ENCODE peak calls at places on chromosomes 6 and 20, in nine cellular contexts. One of them, this sample, is unnamed.

GRCh38 chr6:26351544-26351953 is 13.4 kb upstream of the BTN3A2 start:
- ATAC-seq in stimulated activated effector memory CD8-positive, alpha-beta T cell treated with anti-CD3 and anti-CD28 coated beads, Interleukin-12 subunit alpha, Interleukin-12 subunit beta, amount 100 ng/mL, for 72 hours: no peak
- ATAC-seq in DND-41: no peak
- ATAC-seq in A549: peak
- ATAC-seq in heart left ventricle: no peak
- ATAC-seq in left lung: peak
- ATAC-seq in pancreas: no peak
- ATAC-seq in activated T-cell treated with anti-CD3 and anti-CD28 coated beads, Interleukin-2, amount 50 U/mL, for 4 hours: no peak
- ATAC-seq in activated naive CD8-positive, alpha-beta T cell treated with anti-CD3 and anti-CD28 coated beads, Interleukin-2, amount 10 ng/mL, durations not matched to agents 7 days and 5 days: no peak
- ATAC-seq in this sample: peak

GRCh38 chr6:163318071-163318786 is 96.3 kb upstream of the QKI start:
- ATAC-seq in left lung: no peak
- ATAC-seq in activated T-cell treated with anti-CD3 and anti-CD28 coated beads, Interleukin-2, amount 50 U/mL, for 4 hours: no peak
- ATAC-seq in heart left ventricle: peak
- ATAC-seq in A549: no peak
- ATAC-seq in stimulated activated effector memory CD8-positive, alpha-beta T cell treated with anti-CD3 and anti-CD28 coated beads, Interleukin-12 subunit alpha, Interleukin-12 subunit beta, amount 100 ng/mL, for 72 hours: no peak
- ATAC-seq in activated naive CD8-positive, alpha-beta T cell treated with anti-CD3 and anti-CD28 coated beads, Interleukin-2, amount 10 ng/mL, durations not matched to agents 7 days and 5 days: no peak
- ATAC-seq in DND-41: no peak
- ATAC-seq in pancreas: no peak
- ATAC-seq in this sample: no peak

GRCh38 chr6:37623666-37624065 is 74.0 kb downstream of the MDGA1 start:
- ATAC-seq in activated naive CD8-positive, alpha-beta T cell treated with anti-CD3 and anti-CD28 coated beads, Interleukin-2, amount 10 ng/mL, durations not matched to agents 7 days and 5 days: no peak
- ATAC-seq in stimulated activated effector memory CD8-positive, alpha-beta T cell treated with anti-CD3 and anti-CD28 coated beads, Interleukin-12 subunit alpha, Interleukin-12 subunit beta, amount 100 ng/mL, for 72 hours: no peak
- ATAC-seq in heart left ventricle: no peak
- ATAC-seq in activated T-cell treated with anti-CD3 and anti-CD28 coated beads, Interleukin-2, amount 50 U/mL, for 4 hours: no peak
- ATAC-seq in DND-41: no peak
- ATAC-seq in A549: peak
- ATAC-seq in left lung: no peak
- ATAC-seq in pancreas: no peak
- ATAC-seq in this sample: no peak

GRCh38 chr6:90947184-90948064 is 360.6 kb upstream of the MAP3K7 start:
- ATAC-seq in activated T-cell treated with anti-CD3 and anti-CD28 coated beads, Interleukin-2, amount 50 U/mL, for 4 hours: peak
- ATAC-seq in A549: no peak
- ATAC-seq in pancreas: no peak
- ATAC-seq in heart left ventricle: no peak
- ATAC-seq in stimulated activated effector memory CD8-positive, alpha-beta T cell treated with anti-CD3 and anti-CD28 coated beads, Interleukin-12 subunit alpha, Interleukin-12 subunit beta, amount 100 ng/mL, for 72 hours: peak
- ATAC-seq in DND-41: no peak
- ATAC-seq in activated naive CD8-positive, alpha-beta T cell treated with anti-CD3 and anti-CD28 coated beads, Interleukin-2, amount 10 ng/mL, durations not matched to agents 7 days and 5 days: no peak
- ATAC-seq in left lung: no peak
- ATAC-seq in this sample: no peak

GRCh38 chr20:48962976-48963730 is 41.6 kb downstream of the ARFGEF2 start:
- ATAC-seq in heart left ventricle: no peak
- ATAC-seq in left lung: peak
- ATAC-seq in activated T-cell treated with anti-CD3 and anti-CD28 coated beads, Interleukin-2, amount 50 U/mL, for 4 hours: no peak
- ATAC-seq in A549: no peak
- ATAC-seq in activated naive CD8-positive, alpha-beta T cell treated with anti-CD3 and anti-CD28 coated beads, Interleukin-2, amount 10 ng/mL, durations not matched to agents 7 days and 5 days: no peak
- ATAC-seq in pancreas: no peak
- ATAC-seq in DND-41: no peak
- ATAC-seq in stimulated activated effector memory CD8-positive, alpha-beta T cell treated with anti-CD3 and anti-CD28 coated beads, Interleukin-12 subunit alpha, Interleukin-12 subunit beta, amount 100 ng/mL, for 72 hours: no peak
- ATAC-seq in this sample: no peak

GRCh38 chr6:90284745-90285481 is 11.7 kb downstream of the BACH2 start:
- ATAC-seq in DND-41: no peak
- ATAC-seq in activated naive CD8-positive, alpha-beta T cell treated with anti-CD3 and anti-CD28 coated beads, Interleukin-2, amount 10 ng/mL, durations not matched to agents 7 days and 5 days: peak
- ATAC-seq in left lung: peak
- ATAC-seq in A549: no peak
- ATAC-seq in stimulated activated effector memory CD8-positive, alpha-beta T cell treated with anti-CD3 and anti-CD28 coated beads, Interleukin-12 subunit alpha, Interleukin-12 subunit beta, amount 100 ng/mL, for 72 hours: peak
- ATAC-seq in heart left ventricle: peak
- ATAC-seq in pancreas: peak
- ATAC-seq in activated T-cell treated with anti-CD3 and anti-CD28 coated beads, Interleukin-2, amount 50 U/mL, for 4 hours: peak
- ATAC-seq in this sample: peak

GRCh38 chr6:69007781-69008180 is 372.7 kb downstream of the ADGRB3 start:
- ATAC-seq in stimulated activated effector memory CD8-positive, alpha-beta T cell treated with anti-CD3 and anti-CD28 coated beads, Interleukin-12 subunit alpha, Interleukin-12 subunit beta, amount 100 ng/mL, for 72 hours: no peak
- ATAC-seq in heart left ventricle: no peak
- ATAC-seq in activated T-cell treated with anti-CD3 and anti-CD28 coated beads, Interleukin-2, amount 50 U/mL, for 4 hours: no peak
- ATAC-seq in left lung: no peak
- ATAC-seq in A549: no peak
- ATAC-seq in activated naive CD8-positive, alpha-beta T cell treated with anti-CD3 and anti-CD28 coated beads, Interleukin-2, amount 10 ng/mL, durations not matched to agents 7 days and 5 days: no peak
- ATAC-seq in pancreas: no peak
- ATAC-seq in DND-41: no peak
- ATAC-seq in this sample: no peak

GRCh38 chr6:36862164-36862847 is 12.3 kb downstream of the PPIL1 start:
- ATAC-seq in pancreas: no peak
- ATAC-seq in heart left ventricle: no peak
- ATAC-seq in DND-41: no peak
- ATAC-seq in stimulated activated effector memory CD8-positive, alpha-beta T cell treated with anti-CD3 and anti-CD28 coated beads, Interleukin-12 subunit alpha, Interleukin-12 subunit beta, amount 100 ng/mL, for 72 hours: peak
- ATAC-seq in A549: no peak
- ATAC-seq in activated naive CD8-positive, alpha-beta T cell treated with anti-CD3 and anti-CD28 coated beads, Interleukin-2, amount 10 ng/mL, durations not matched to agents 7 days and 5 days: no peak
- ATAC-seq in activated T-cell treated with anti-CD3 and anti-CD28 coated beads, Interleukin-2, amount 50 U/mL, for 4 hours: no peak
- ATAC-seq in left lung: no peak
- ATAC-seq in this sample: no peak

GRCh38 chr20:63035284-63036185 is 28.8 kb upstream of the BHLHE23 start:
- ATAC-seq in activated naive CD8-positive, alpha-beta T cell treated with anti-CD3 and anti-CD28 coated beads, Interleukin-2, amount 10 ng/mL, durations not matched to agents 7 days and 5 days: no peak
- ATAC-seq in pancreas: no peak
- ATAC-seq in heart left ventricle: no peak
- ATAC-seq in A549: no peak
- ATAC-seq in stimulated activated effector memory CD8-positive, alpha-beta T cell treated with anti-CD3 and anti-CD28 coated beads, Interleukin-12 subunit alpha, Interleukin-12 subunit beta, amount 100 ng/mL, for 72 hours: peak
- ATAC-seq in left lung: no peak
- ATAC-seq in DND-41: peak
- ATAC-seq in activated T-cell treated with anti-CD3 and anti-CD28 coated beads, Interleukin-2, amount 50 U/mL, for 4 hours: no peak
- ATAC-seq in this sample: no peak

GRCh38 chr6:134162932-134163331 is 110.5 kb upstream of the SLC2A12 start:
- ATAC-seq in A549: no peak
- ATAC-seq in activated T-cell treated with anti-CD3 and anti-CD28 coated beads, Interleukin-2, amount 50 U/mL, for 4 hours: no peak
- ATAC-seq in stimulated activated effector memory CD8-positive, alpha-beta T cell treated with anti-CD3 and anti-CD28 coated beads, Interleukin-12 subunit alpha, Interleukin-12 subunit beta, amount 100 ng/mL, for 72 hours: no peak
- ATAC-seq in heart left ventricle: no peak
- ATAC-seq in DND-41: no peak
- ATAC-seq in left lung: no peak
- ATAC-seq in activated naive CD8-positive, alpha-beta T cell treated with anti-CD3 and anti-CD28 coated beads, Interleukin-2, amount 10 ng/mL, durations not matched to agents 7 days and 5 days: no peak
- ATAC-seq in pancreas: peak
- ATAC-seq in this sample: no peak

GRCh38 chr6:55866110-55866509 is 9.3 kb downstream of the BMP5 start:
- ATAC-seq in left lung: peak
- ATAC-seq in activated naive CD8-positive, alpha-beta T cell treated with anti-CD3 and anti-CD28 coated beads, Interleukin-2, amount 10 ng/mL, durations not matched to agents 7 days and 5 days: no peak
- ATAC-seq in heart left ventricle: no peak
- ATAC-seq in DND-41: no peak
- ATAC-seq in activated T-cell treated with anti-CD3 and anti-CD28 coated beads, Interleukin-2, amount 50 U/mL, for 4 hours: no peak
- ATAC-seq in pancreas: no peak
- ATAC-seq in A549: no peak
- ATAC-seq in stimulated activated effector memory CD8-positive, alpha-beta T cell treated with anti-CD3 and anti-CD28 coated beads, Interleukin-12 subunit alpha, Interleukin-12 subunit beta, amount 100 ng/mL, for 72 hours: no peak
- ATAC-seq in this sample: no peak

GRCh38 chr6:109062216-109062615 is 32.4 kb downstream of the SESN1 start:
- ATAC-seq in activated naive CD8-positive, alpha-beta T cell treated with anti-CD3 and anti-CD28 coated beads, Interleukin-2, amount 10 ng/mL, durations not matched to agents 7 days and 5 days: no peak
- ATAC-seq in DND-41: no peak
- ATAC-seq in activated T-cell treated with anti-CD3 and anti-CD28 coated beads, Interleukin-2, amount 50 U/mL, for 4 hours: no peak
- ATAC-seq in pancreas: no peak
- ATAC-seq in left lung: no peak
- ATAC-seq in A549: no peak
- ATAC-seq in heart left ventricle: no peak
- ATAC-seq in stimulated activated effector memory CD8-positive, alpha-beta T cell treated with anti-CD3 and anti-CD28 coated beads, Interleukin-12 subunit alpha, Interleukin-12 subunit beta, amount 100 ng/mL, for 72 hours: no peak
- ATAC-seq in this sample: no peak

GRCh38 chr6:69164564-69165252 is 529.6 kb downstream of the ADGRB3 start:
- ATAC-seq in activated naive CD8-positive, alpha-beta T cell treated with anti-CD3 and anti-CD28 coated beads, Interleukin-2, amount 10 ng/mL, durations not matched to agents 7 days and 5 days: no peak
- ATAC-seq in pancreas: no peak
- ATAC-seq in heart left ventricle: peak
- ATAC-seq in stimulated activated effector memory CD8-positive, alpha-beta T cell treated with anti-CD3 and anti-CD28 coated beads, Interleukin-12 subunit alpha, Interleukin-12 subunit beta, amount 100 ng/mL, for 72 hours: no peak
- ATAC-seq in A549: no peak
- ATAC-seq in activated T-cell treated with anti-CD3 and anti-CD28 coated beads, Interleukin-2, amount 50 U/mL, for 4 hours: no peak
- ATAC-seq in left lung: no peak
- ATAC-seq in DND-41: no peak
- ATAC-seq in this sample: peak

GRCh38 chr20:33693741-33694645 is 7.8 kb upstream of the E2F1 start:
- ATAC-seq in DND-41: no peak
- ATAC-seq in pancreas: no peak
- ATAC-seq in heart left ventricle: peak
- ATAC-seq in activated T-cell treated with anti-CD3 and anti-CD28 coated beads, Interleukin-2, amount 50 U/mL, for 4 hours: no peak
- ATAC-seq in stimulated activated effector memory CD8-positive, alpha-beta T cell treated with anti-CD3 and anti-CD28 coated beads, Interleukin-12 subunit alpha, Interleukin-12 subunit beta, amount 100 ng/mL, for 72 hours: no peak
- ATAC-seq in left lung: peak
- ATAC-seq in activated naive CD8-positive, alpha-beta T cell treated with anti-CD3 and anti-CD28 coated beads, Interleukin-2, amount 10 ng/mL, durations not matched to agents 7 days and 5 days: no peak
- ATAC-seq in A549: peak
- ATAC-seq in this sample: no peak

GRCh38 chr6:35500782-35501181 is 3.9 kb upstream of the TEAD3 start:
- ATAC-seq in pancreas: no peak
- ATAC-seq in stimulated activated effector memory CD8-positive, alpha-beta T cell treated with anti-CD3 and anti-CD28 coated beads, Interleukin-12 subunit alpha, Interleukin-12 subunit beta, amount 100 ng/mL, for 72 hours: no peak
- ATAC-seq in left lung: no peak
- ATAC-seq in activated T-cell treated with anti-CD3 and anti-CD28 coated beads, Interleukin-2, amount 50 U/mL, for 4 hours: no peak
- ATAC-seq in A549: no peak
- ATAC-seq in heart left ventricle: peak
- ATAC-seq in DND-41: no peak
- ATAC-seq in activated naive CD8-positive, alpha-beta T cell treated with anti-CD3 and anti-CD28 coated beads, Interleukin-2, amount 10 ng/mL, durations not matched to agents 7 days and 5 days: no peak
- ATAC-seq in this sample: no peak

GRCh38 chr6:133609404-133610270 is 279.3 kb upstream of the TCF21 start:
- ATAC-seq in pancreas: no peak
- ATAC-seq in stimulated activated effector memory CD8-positive, alpha-beta T cell treated with anti-CD3 and anti-CD28 coated beads, Interleukin-12 subunit alpha, Interleukin-12 subunit beta, amount 100 ng/mL, for 72 hours: no peak
- ATAC-seq in A549: peak
- ATAC-seq in activated naive CD8-positive, alpha-beta T cell treated with anti-CD3 and anti-CD28 coated beads, Interleukin-2, amount 10 ng/mL, durations not matched to agents 7 days and 5 days: no peak
- ATAC-seq in heart left ventricle: no peak
- ATAC-seq in left lung: no peak
- ATAC-seq in activated T-cell treated with anti-CD3 and anti-CD28 coated beads, Interleukin-2, amount 50 U/mL, for 4 hours: no peak
- ATAC-seq in DND-41: no peak
- ATAC-seq in this sample: no peak

GRCh38 chr6:90948540-90948939 is 361.7 kb upstream of the MAP3K7 start:
- ATAC-seq in stimulated activated effector memory CD8-positive, alpha-beta T cell treated with anti-CD3 and anti-CD28 coated beads, Interleukin-12 subunit alpha, Interleukin-12 subunit beta, amount 100 ng/mL, for 72 hours: peak
- ATAC-seq in left lung: no peak
- ATAC-seq in DND-41: no peak
- ATAC-seq in pancreas: no peak
- ATAC-seq in activated naive CD8-positive, alpha-beta T cell treated with anti-CD3 and anti-CD28 coated beads, Interleukin-2, amount 10 ng/mL, durations not matched to agents 7 days and 5 days: no peak
- ATAC-seq in activated T-cell treated with anti-CD3 and anti-CD28 coated beads, Interleukin-2, amount 50 U/mL, for 4 hours: no peak
- ATAC-seq in heart left ventricle: no peak
- ATAC-seq in A549: no peak
- ATAC-seq in this sample: no peak

GRCh38 chr20:51265366-51265765 is 242.5 kb upstream of the KCNG1 start:
- ATAC-seq in heart left ventricle: no peak
- ATAC-seq in pancreas: no peak
- ATAC-seq in A549: no peak
- ATAC-seq in left lung: no peak
- ATAC-seq in stimulated activated effector memory CD8-positive, alpha-beta T cell treated with anti-CD3 and anti-CD28 coated beads, Interleukin-12 subunit alpha, Interleukin-12 subunit beta, amount 100 ng/mL, for 72 hours: no peak
- ATAC-seq in activated naive CD8-positive, alpha-beta T cell treated with anti-CD3 and anti-CD28 coated beads, Interleukin-2, amount 10 ng/mL, durations not matched to agents 7 days and 5 days: no peak
- ATAC-seq in DND-41: no peak
- ATAC-seq in activated T-cell treated with anti-CD3 and anti-CD28 coated beads, Interleukin-2, amount 50 U/mL, for 4 hours: no peak
- ATAC-seq in this sample: no peak

GRCh38 chr6:168469198-168469943 is 28.4 kb downstream of the SMOC2 start:
- ATAC-seq in DND-41: no peak
- ATAC-seq in left lung: no peak
- ATAC-seq in activated naive CD8-positive, alpha-beta T cell treated with anti-CD3 and anti-CD28 coated beads, Interleukin-2, amount 10 ng/mL, durations not matched to agents 7 days and 5 days: no peak
- ATAC-seq in stimulated activated effector memory CD8-positive, alpha-beta T cell treated with anti-CD3 and anti-CD28 coated beads, Interleukin-12 subunit alpha, Interleukin-12 subunit beta, amount 100 ng/mL, for 72 hours: no peak
- ATAC-seq in heart left ventricle: peak
- ATAC-seq in A549: no peak
- ATAC-seq in pancreas: no peak
- ATAC-seq in activated T-cell treated with anti-CD3 and anti-CD28 coated beads, Interleukin-2, amount 50 U/mL, for 4 hours: no peak
- ATAC-seq in this sample: no peak

GRCh38 chr6:73728548-73729205 is 32.7 kb downstream of the CD109 start:
- ATAC-seq in activated T-cell treated with anti-CD3 and anti-CD28 coated beads, Interleukin-2, amount 50 U/mL, for 4 hours: peak
- ATAC-seq in left lung: no peak
- ATAC-seq in activated naive CD8-positive, alpha-beta T cell treated with anti-CD3 and anti-CD28 coated beads, Interleukin-2, amount 10 ng/mL, durations not matched to agents 7 days and 5 days: no peak
- ATAC-seq in A549: no peak
- ATAC-seq in DND-41: peak
- ATAC-seq in heart left ventricle: no peak
- ATAC-seq in stimulated activated effector memory CD8-positive, alpha-beta T cell treated with anti-CD3 and anti-CD28 coated beads, Interleukin-12 subunit alpha, Interleukin-12 subunit beta, amount 100 ng/mL, for 72 hours: peak
- ATAC-seq in pancreas: no peak
- ATAC-seq in this sample: no peak

GRCh38 chr6:157800420-157801237 is 22.4 kb upstream of the SNX9 start:
- ATAC-seq in heart left ventricle: no peak
- ATAC-seq in DND-41: no peak
- ATAC-seq in activated T-cell treated with anti-CD3 and anti-CD28 coated beads, Interleukin-2, amount 50 U/mL, for 4 hours: peak
- ATAC-seq in left lung: peak
- ATAC-seq in pancreas: no peak
- ATAC-seq in A549: peak
- ATAC-seq in stimulated activated effector memory CD8-positive, alpha-beta T cell treated with anti-CD3 and anti-CD28 coated beads, Interleukin-12 subunit alpha, Interleukin-12 subunit beta, amount 100 ng/mL, for 72 hours: peak
- ATAC-seq in activated naive CD8-positive, alpha-beta T cell treated with anti-CD3 and anti-CD28 coated beads, Interleukin-2, amount 10 ng/mL, durations not matched to agents 7 days and 5 days: peak
- ATAC-seq in this sample: peak